ENCODE peak calls at places on chromosomes 3 and 15, in seven cellular contexts. One of them, this sample, is unnamed.

GRCh38 chr3:155369735-155370134 is 76.3 kb upstream of the STRIT1 start:
- ATAC-seq in T-cell: no peak
- ATAC-seq in RWPE2: no peak
- ATAC-seq in activated T-cell treated with anti-CD3 and anti-CD28 coated beads, Interleukin-2, amount 50 U/mL, for 4 hours: no peak
- ATAC-seq in memory B cell: no peak
- ATAC-seq in A549: no peak
- ATAC-seq in stimulated activated naive CD8-positive, alpha-beta T cell treated with anti-CD3 and anti-CD28 coated beads, Interleukin-15, Interleukin-2, amounts not matched to agents 100 U/mL and 50 U/mL, for 24 hours: no peak
- ATAC-seq in this sample: no peak

GRCh38 chr15:80789296-80789695 is 10.1 kb downstream of the CEMIP start:
- ATAC-seq in T-cell: no peak
- ATAC-seq in A549: no peak
- ATAC-seq in memory B cell: no peak
- ATAC-seq in activated T-cell treated with anti-CD3 and anti-CD28 coated beads, Interleukin-2, amount 50 U/mL, for 4 hours: no peak
- ATAC-seq in RWPE2: no peak
- ATAC-seq in stimulated activated naive CD8-positive, alpha-beta T cell treated with anti-CD3 and anti-CD28 coated beads, Interleukin-15, Interleukin-2, amounts not matched to agents 100 U/mL and 50 U/mL, for 24 hours: no peak
- ATAC-seq in this sample: no peak

GRCh38 chr3:44529927-44530326 is 25.1 kb upstream of the ZKSCAN7 start:
- ATAC-seq in memory B cell: no peak
- ATAC-seq in activated T-cell treated with anti-CD3 and anti-CD28 coated beads, Interleukin-2, amount 50 U/mL, for 4 hours: no peak
- ATAC-seq in A549: no peak
- ATAC-seq in stimulated activated naive CD8-positive, alpha-beta T cell treated with anti-CD3 and anti-CD28 coated beads, Interleukin-15, Interleukin-2, amounts not matched to agents 100 U/mL and 50 U/mL, for 24 hours: no peak
- ATAC-seq in RWPE2: no peak
- ATAC-seq in T-cell: no peak
- ATAC-seq in this sample: no peak

GRCh38 chr15:100947760-100948429 is 28.7 kb downstream of the LRRK1 start:
- ATAC-seq in activated T-cell treated with anti-CD3 and anti-CD28 coated beads, Interleukin-2, amount 50 U/mL, for 4 hours: no peak
- ATAC-seq in RWPE2: no peak
- ATAC-seq in T-cell: no peak
- ATAC-seq in A549: peak
- ATAC-seq in stimulated activated naive CD8-positive, alpha-beta T cell treated with anti-CD3 and anti-CD28 coated beads, Interleukin-15, Interleukin-2, amounts not matched to agents 100 U/mL and 50 U/mL, for 24 hours: no peak
- ATAC-seq in memory B cell: peak
- ATAC-seq in this sample: no peak

GRCh38 chr3:73766599-73767378 is 142.0 kb upstream of the PDZRN3 start:
- ATAC-seq in T-cell: no peak
- ATAC-seq in memory B cell: no peak
- ATAC-seq in A549: no peak
- ATAC-seq in RWPE2: peak
- ATAC-seq in activated T-cell treated with anti-CD3 and anti-CD28 coated beads, Interleukin-2, amount 50 U/mL, for 4 hours: no peak
- ATAC-seq in stimulated activated naive CD8-positive, alpha-beta T cell treated with anti-CD3 and anti-CD28 coated beads, Interleukin-15, Interleukin-2, amounts not matched to agents 100 U/mL and 50 U/mL, for 24 hours: no peak
- ATAC-seq in this sample: peak

GRCh38 chr3:11558002-11558401 is 85.7 kb downstream of the VGLL4 start:
- ATAC-seq in T-cell: no peak
- ATAC-seq in stimulated activated naive CD8-positive, alpha-beta T cell treated with anti-CD3 and anti-CD28 coated beads, Interleukin-15, Interleukin-2, amounts not matched to agents 100 U/mL and 50 U/mL, for 24 hours: peak
- ATAC-seq in A549: no peak
- ATAC-seq in memory B cell: no peak
- ATAC-seq in activated T-cell treated with anti-CD3 and anti-CD28 coated beads, Interleukin-2, amount 50 U/mL, for 4 hours: peak
- ATAC-seq in RWPE2: peak
- ATAC-seq in this sample: peak

GRCh38 chr3:106423321-106424225 is 554.8 kb upstream of the CBLB start:
- ATAC-seq in RWPE2: no peak
- ATAC-seq in stimulated activated naive CD8-positive, alpha-beta T cell treated with anti-CD3 and anti-CD28 coated beads, Interleukin-15, Interleukin-2, amounts not matched to agents 100 U/mL and 50 U/mL, for 24 hours: peak
- ATAC-seq in A549: no peak
- ATAC-seq in activated T-cell treated with anti-CD3 and anti-CD28 coated beads, Interleukin-2, amount 50 U/mL, for 4 hours: peak
- ATAC-seq in T-cell: no peak
- ATAC-seq in memory B cell: no peak
- ATAC-seq in this sample: peak

GRCh38 chr15:74275957-74276356 is 39.8 kb downstream of the CCDC33 start:
- ATAC-seq in memory B cell: no peak
- ATAC-seq in T-cell: no peak
- ATAC-seq in A549: peak
- ATAC-seq in stimulated activated naive CD8-positive, alpha-beta T cell treated with anti-CD3 and anti-CD28 coated beads, Interleukin-15, Interleukin-2, amounts not matched to agents 100 U/mL and 50 U/mL, for 24 hours: no peak
- ATAC-seq in RWPE2: no peak
- ATAC-seq in activated T-cell treated with anti-CD3 and anti-CD28 coated beads, Interleukin-2, amount 50 U/mL, for 4 hours: no peak
- ATAC-seq in this sample: no peak

GRCh38 chr3:197019535-197019934 is 10.1 kb downstream of the MELTF start:
- ATAC-seq in activated T-cell treated with anti-CD3 and anti-CD28 coated beads, Interleukin-2, amount 50 U/mL, for 4 hours: no peak
- ATAC-seq in A549: no peak
- ATAC-seq in stimulated activated naive CD8-positive, alpha-beta T cell treated with anti-CD3 and anti-CD28 coated beads, Interleukin-15, Interleukin-2, amounts not matched to agents 100 U/mL and 50 U/mL, for 24 hours: no peak
- ATAC-seq in RWPE2: no peak
- ATAC-seq in memory B cell: no peak
- ATAC-seq in T-cell: no peak
- ATAC-seq in this sample: no peak

GRCh38 chr3:30401971-30402370 is 204.4 kb upstream of the TGFBR2 start:
- ATAC-seq in activated T-cell treated with anti-CD3 and anti-CD28 coated beads, Interleukin-2, amount 50 U/mL, for 4 hours: peak
- ATAC-seq in stimulated activated naive CD8-positive, alpha-beta T cell treated with anti-CD3 and anti-CD28 coated beads, Interleukin-15, Interleukin-2, amounts not matched to agents 100 U/mL and 50 U/mL, for 24 hours: no peak
- ATAC-seq in A549: no peak
- ATAC-seq in T-cell: no peak
- ATAC-seq in RWPE2: peak
- ATAC-seq in memory B cell: no peak
- ATAC-seq in this sample: no peak

GRCh38 chr3:71681224-71681668 is 44.0 kb downstream of the EIF4E3 start:
- ATAC-seq in A549: peak
- ATAC-seq in memory B cell: no peak
- ATAC-seq in RWPE2: peak
- ATAC-seq in T-cell: peak
- ATAC-seq in activated T-cell treated with anti-CD3 and anti-CD28 coated beads, Interleukin-2, amount 50 U/mL, for 4 hours: peak
- ATAC-seq in stimulated activated naive CD8-positive, alpha-beta T cell treated with anti-CD3 and anti-CD28 coated beads, Interleukin-15, Interleukin-2, amounts not matched to agents 100 U/mL and 50 U/mL, for 24 hours: peak
- ATAC-seq in this sample: peak

GRCh38 chr3:113079532-113079931 is 88.7 kb downstream of the GTPBP8 start:
- ATAC-seq in activated T-cell treated with anti-CD3 and anti-CD28 coated beads, Interleukin-2, amount 50 U/mL, for 4 hours: no peak
- ATAC-seq in stimulated activated naive CD8-positive, alpha-beta T cell treated with anti-CD3 and anti-CD28 coated beads, Interleukin-15, Interleukin-2, amounts not matched to agents 100 U/mL and 50 U/mL, for 24 hours: no peak
- ATAC-seq in RWPE2: no peak
- ATAC-seq in T-cell: no peak
- ATAC-seq in memory B cell: peak
- ATAC-seq in A549: no peak
- ATAC-seq in this sample: no peak

GRCh38 chr3:55885721-55886120 is 398.6 kb upstream of the WNT5A start:
- ATAC-seq in stimulated activated naive CD8-positive, alpha-beta T cell treated with anti-CD3 and anti-CD28 coated beads, Interleukin-15, Interleukin-2, amounts not matched to agents 100 U/mL and 50 U/mL, for 24 hours: no peak
- ATAC-seq in RWPE2: peak
- ATAC-seq in A549: no peak
- ATAC-seq in activated T-cell treated with anti-CD3 and anti-CD28 coated beads, Interleukin-2, amount 50 U/mL, for 4 hours: no peak
- ATAC-seq in T-cell: no peak
- ATAC-seq in memory B cell: no peak
- ATAC-seq in this sample: peak

GRCh38 chr15:100516592-100517489 is 11.9 kb downstream of the CERS3 start:
- ATAC-seq in activated T-cell treated with anti-CD3 and anti-CD28 coated beads, Interleukin-2, amount 50 U/mL, for 4 hours: no peak
- ATAC-seq in memory B cell: no peak
- ATAC-seq in stimulated activated naive CD8-positive, alpha-beta T cell treated with anti-CD3 and anti-CD28 coated beads, Interleukin-15, Interleukin-2, amounts not matched to agents 100 U/mL and 50 U/mL, for 24 hours: no peak
- ATAC-seq in T-cell: no peak
- ATAC-seq in A549: no peak
- ATAC-seq in RWPE2: no peak
- ATAC-seq in this sample: no peak

GRCh38 chr3:9301798-9302197 is 52.4 kb upstream of the SRGAP3 start:
- ATAC-seq in T-cell: no peak
- ATAC-seq in A549: no peak
- ATAC-seq in RWPE2: peak
- ATAC-seq in memory B cell: no peak
- ATAC-seq in stimulated activated naive CD8-positive, alpha-beta T cell treated with anti-CD3 and anti-CD28 coated beads, Interleukin-15, Interleukin-2, amounts not matched to agents 100 U/mL and 50 U/mL, for 24 hours: peak
- ATAC-seq in activated T-cell treated with anti-CD3 and anti-CD28 coated beads, Interleukin-2, amount 50 U/mL, for 4 hours: peak
- ATAC-seq in this sample: peak

GRCh38 chr3:16837602-16838001 is 47.2 kb upstream of the PLCL2 start:
- ATAC-seq in activated T-cell treated with anti-CD3 and anti-CD28 coated beads, Interleukin-2, amount 50 U/mL, for 4 hours: no peak
- ATAC-seq in RWPE2: no peak
- ATAC-seq in T-cell: no peak
- ATAC-seq in stimulated activated naive CD8-positive, alpha-beta T cell treated with anti-CD3 and anti-CD28 coated beads, Interleukin-15, Interleukin-2, amounts not matched to agents 100 U/mL and 50 U/mL, for 24 hours: no peak
- ATAC-seq in A549: no peak
- ATAC-seq in memory B cell: no peak
- ATAC-seq in this sample: no peak

GRCh38 chr3:141476033-141476432 is 10.8 kb upstream of the RASA2 start:
- ATAC-seq in stimulated activated naive CD8-positive, alpha-beta T cell treated with anti-CD3 and anti-CD28 coated beads, Interleukin-15, Interleukin-2, amounts not matched to agents 100 U/mL and 50 U/mL, for 24 hours: peak
- ATAC-seq in memory B cell: no peak
- ATAC-seq in A549: no peak
- ATAC-seq in activated T-cell treated with anti-CD3 and anti-CD28 coated beads, Interleukin-2, amount 50 U/mL, for 4 hours: no peak
- ATAC-seq in RWPE2: no peak
- ATAC-seq in T-cell: no peak
- ATAC-seq in this sample: no peak

GRCh38 chr3:69462826-69463100 is 76.9 kb upstream of the FRMD4B start:
- ATAC-seq in A549: no peak
- ATAC-seq in memory B cell: no peak
- ATAC-seq in T-cell: no peak
- ATAC-seq in activated T-cell treated with anti-CD3 and anti-CD28 coated beads, Interleukin-2, amount 50 U/mL, for 4 hours: no peak
- ATAC-seq in RWPE2: peak
- ATAC-seq in stimulated activated naive CD8-positive, alpha-beta T cell treated with anti-CD3 and anti-CD28 coated beads, Interleukin-15, Interleukin-2, amounts not matched to agents 100 U/mL and 50 U/mL, for 24 hours: no peak
- ATAC-seq in this sample: no peak

GRCh38 chr3:1147326-1147725 is 54.5 kb downstream of the CNTN6 start:
- ATAC-seq in activated T-cell treated with anti-CD3 and anti-CD28 coated beads, Interleukin-2, amount 50 U/mL, for 4 hours: no peak
- ATAC-seq in T-cell: no peak
- ATAC-seq in memory B cell: no peak
- ATAC-seq in A549: no peak
- ATAC-seq in stimulated activated naive CD8-positive, alpha-beta T cell treated with anti-CD3 and anti-CD28 coated beads, Interleukin-15, Interleukin-2, amounts not matched to agents 100 U/mL and 50 U/mL, for 24 hours: no peak
- ATAC-seq in RWPE2: no peak
- ATAC-seq in this sample: no peak

GRCh38 chr15:63276342-63277043 is 912 bp upstream of the APH1B start:
- ATAC-seq in stimulated activated naive CD8-positive, alpha-beta T cell treated with anti-CD3 and anti-CD28 coated beads, Interleukin-15, Interleukin-2, amounts not matched to agents 100 U/mL and 50 U/mL, for 24 hours: no peak
- ATAC-seq in T-cell: no peak
- ATAC-seq in A549: peak
- ATAC-seq in RWPE2: peak
- ATAC-seq in memory B cell: no peak
- ATAC-seq in activated T-cell treated with anti-CD3 and anti-CD28 coated beads, Interleukin-2, amount 50 U/mL, for 4 hours: no peak
- ATAC-seq in this sample: peak